ENCODE peak calls at places on chromosomes 6 and 20, in six cellular contexts. One of them, this sample, is unnamed.

GRCh38 chr6:160137989-160138835 is 16.6 kb downstream of the SLC22A1 start:
- DNase-seq in fibroblast of lung: peak
- DNase-seq in Karpas-422: peak
- DNase-seq in H9: no peak
- DNase-seq in A549: peak
- DNase-seq in mammary epithelial cell: peak
- DNase-seq in this sample: peak

GRCh38 chr6:158361961-158362634 is 49.8 kb downstream of the TULP4 start:
- DNase-seq in fibroblast of lung: peak
- DNase-seq in Karpas-422: no peak
- DNase-seq in H9: no peak
- DNase-seq in A549: no peak
- DNase-seq in mammary epithelial cell: no peak
- DNase-seq in this sample: no peak

GRCh38 chr20:44501448-44501847 is 20.4 kb downstream of the SERINC3 start:
- DNase-seq in fibroblast of lung: peak
- DNase-seq in Karpas-422: no peak
- DNase-seq in H9: no peak
- DNase-seq in A549: no peak
- DNase-seq in mammary epithelial cell: no peak
- DNase-seq in this sample: no peak

GRCh38 chr6:2432258-2432657 is 186.9 kb upstream of the GMDS start:
- DNase-seq in fibroblast of lung: peak
- DNase-seq in Karpas-422: no peak
- DNase-seq in H9: no peak
- DNase-seq in A549: peak
- DNase-seq in mammary epithelial cell: peak
- DNase-seq in this sample: no peak

GRCh38 chr6:34981951-34982350 is 92.9 kb downstream of the ANKS1A start:
- DNase-seq in fibroblast of lung: peak
- DNase-seq in Karpas-422: no peak
- DNase-seq in H9: no peak
- DNase-seq in A549: peak
- DNase-seq in mammary epithelial cell: no peak
- DNase-seq in this sample: no peak

GRCh38 chr6:32189082-32189741 is 790 bp downstream of the PBX2 start:
- DNase-seq in fibroblast of lung: no peak
- DNase-seq in Karpas-422: no peak
- DNase-seq in H9: peak
- DNase-seq in A549: no peak
- DNase-seq in mammary epithelial cell: no peak
- DNase-seq in this sample: no peak

GRCh38 chr6:26268659-26269402 is 96.2 kb upstream of the BTN3A2 start:
- DNase-seq in fibroblast of lung: peak
- DNase-seq in Karpas-422: no peak
- DNase-seq in H9: peak
- DNase-seq in A549: no peak
- DNase-seq in mammary epithelial cell: peak
- DNase-seq in this sample: no peak

GRCh38 chr20:10318625-10319024 is 100.0 kb downstream of the SNAP25 start:
- DNase-seq in fibroblast of lung: no peak
- DNase-seq in Karpas-422: peak
- DNase-seq in H9: no peak
- DNase-seq in A549: no peak
- DNase-seq in mammary epithelial cell: no peak
- DNase-seq in this sample: no peak

GRCh38 chr6:77124604-77125003 is 338.7 kb downstream of the HTR1B start:
- DNase-seq in fibroblast of lung: peak
- DNase-seq in Karpas-422: no peak
- DNase-seq in H9: no peak
- DNase-seq in A549: no peak
- DNase-seq in mammary epithelial cell: peak
- DNase-seq in this sample: no peak

GRCh38 chr20:31718952-31719643 is 3.6 kb downstream of the BCL2L1 start:
- DNase-seq in fibroblast of lung: no peak
- DNase-seq in Karpas-422: peak
- DNase-seq in H9: no peak
- DNase-seq in A549: no peak
- DNase-seq in mammary epithelial cell: peak
- DNase-seq in this sample: no peak

GRCh38 chr6:149153100-149153499 is 164.4 kb upstream of the TAB2 start:
- DNase-seq in fibroblast of lung: no peak
- DNase-seq in Karpas-422: no peak
- DNase-seq in H9: no peak
- DNase-seq in A549: no peak
- DNase-seq in mammary epithelial cell: no peak
- DNase-seq in this sample: no peak

GRCh38 chr6:36386495-36387439 is 702 bp downstream of the ETV7 start:
- DNase-seq in fibroblast of lung: peak
- DNase-seq in Karpas-422: no peak
- DNase-seq in H9: peak
- DNase-seq in A549: peak
- DNase-seq in mammary epithelial cell: peak
- DNase-seq in this sample: peak

GRCh38 chr6:11284996-11285395 is 52.5 kb upstream of the NEDD9 start:
- DNase-seq in fibroblast of lung: no peak
- DNase-seq in Karpas-422: no peak
- DNase-seq in H9: no peak
- DNase-seq in A549: no peak
- DNase-seq in mammary epithelial cell: no peak
- DNase-seq in this sample: no peak

GRCh38 chr20:62587757-62588402 is 54.4 kb upstream of the SLCO4A1 start:
- DNase-seq in fibroblast of lung: peak
- DNase-seq in Karpas-422: peak
- DNase-seq in H9: no peak
- DNase-seq in A549: no peak
- DNase-seq in mammary epithelial cell: no peak
- DNase-seq in this sample: peak

GRCh38 chr6:5266423-5266822 is 5.1 kb downstream of the FARS2 start:
- DNase-seq in fibroblast of lung: no peak
- DNase-seq in Karpas-422: no peak
- DNase-seq in H9: no peak
- DNase-seq in A549: no peak
- DNase-seq in mammary epithelial cell: no peak
- DNase-seq in this sample: no peak

GRCh38 chr6:18990313-18990978 is 603.3 kb downstream of the RNF144B start:
- DNase-seq in fibroblast of lung: peak
- DNase-seq in Karpas-422: peak
- DNase-seq in H9: peak
- DNase-seq in A549: peak
- DNase-seq in mammary epithelial cell: peak
- DNase-seq in this sample: peak

GRCh38 chr6:142441716-142442115 is 139.9 kb downstream of the ADGRG6 start:
- DNase-seq in fibroblast of lung: no peak
- DNase-seq in Karpas-422: no peak
- DNase-seq in H9: no peak
- DNase-seq in A549: no peak
- DNase-seq in mammary epithelial cell: no peak
- DNase-seq in this sample: no peak

GRCh38 chr20:51862796-51863195 is 60.5 kb upstream of the SALL4 start:
- DNase-seq in fibroblast of lung: peak
- DNase-seq in Karpas-422: no peak
- DNase-seq in H9: no peak
- DNase-seq in A549: no peak
- DNase-seq in mammary epithelial cell: no peak
- DNase-seq in this sample: no peak

GRCh38 chr20:51864967-51865366 is 62.6 kb upstream of the SALL4 start:
- DNase-seq in fibroblast of lung: no peak
- DNase-seq in Karpas-422: no peak
- DNase-seq in H9: peak
- DNase-seq in A549: no peak
- DNase-seq in mammary epithelial cell: no peak
- DNase-seq in this sample: no peak

GRCh38 chr20:51860015-51860882 is 57.9 kb upstream of the SALL4 start:
- DNase-seq in fibroblast of lung: peak
- DNase-seq in Karpas-422: no peak
- DNase-seq in H9: no peak
- DNase-seq in A549: peak
- DNase-seq in mammary epithelial cell: no peak
- DNase-seq in this sample: peak

DNA sequence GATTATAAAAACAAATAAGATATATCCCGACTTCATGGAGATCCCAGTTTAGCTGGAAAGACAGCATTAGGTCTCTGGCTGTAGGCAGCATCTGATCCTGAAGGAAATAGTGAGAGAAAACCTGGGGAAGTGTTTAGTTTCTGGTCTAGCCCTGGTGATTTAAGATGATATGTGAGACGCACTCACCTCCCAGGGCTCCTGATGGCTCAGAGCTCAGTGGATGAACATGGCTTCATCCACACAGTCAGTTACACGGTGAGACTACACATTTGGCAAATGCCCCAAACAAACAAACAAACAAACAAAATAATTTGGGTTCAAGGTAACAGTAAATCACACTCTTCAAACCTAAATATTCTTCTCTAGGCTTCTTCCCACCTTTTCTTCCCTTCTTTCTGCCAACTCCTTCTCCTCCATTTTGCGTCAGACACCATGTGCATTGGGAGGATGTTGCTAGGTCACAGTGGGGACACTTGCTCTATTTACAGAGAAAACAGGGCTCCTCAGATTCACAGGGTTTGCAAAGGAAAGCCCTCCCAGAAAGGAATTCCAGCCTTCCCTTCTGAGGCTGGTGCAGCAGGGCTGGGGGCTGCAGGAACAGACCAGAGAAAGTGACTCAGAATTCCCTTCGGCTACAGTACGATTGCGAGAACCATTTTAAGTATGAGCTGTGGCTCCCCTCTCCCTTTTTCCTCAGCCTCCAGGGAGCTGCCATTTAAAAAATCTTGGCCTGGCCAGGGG is 59.6 kb upstream of the SALL4 start:
- DNase-seq in fibroblast of lung: peak
- DNase-seq in Karpas-422: no peak
- DNase-seq in H9: no peak
- DNase-seq in A549: no peak
- DNase-seq in mammary epithelial cell: no peak
- DNase-seq in this sample: no peak
- H3K4me2 ChIP-seq in fibroblast of lung: no peak
- H3K4me2 ChIP-seq in Karpas-422: no peak
- H3K4me2 ChIP-seq in H9: no peak
- H3K4me2 ChIP-seq in A549: no peak
- H3K4me2 ChIP-seq in mammary epithelial cell: no peak
- H3K4me2 ChIP-seq in this sample: no peak

DNA sequence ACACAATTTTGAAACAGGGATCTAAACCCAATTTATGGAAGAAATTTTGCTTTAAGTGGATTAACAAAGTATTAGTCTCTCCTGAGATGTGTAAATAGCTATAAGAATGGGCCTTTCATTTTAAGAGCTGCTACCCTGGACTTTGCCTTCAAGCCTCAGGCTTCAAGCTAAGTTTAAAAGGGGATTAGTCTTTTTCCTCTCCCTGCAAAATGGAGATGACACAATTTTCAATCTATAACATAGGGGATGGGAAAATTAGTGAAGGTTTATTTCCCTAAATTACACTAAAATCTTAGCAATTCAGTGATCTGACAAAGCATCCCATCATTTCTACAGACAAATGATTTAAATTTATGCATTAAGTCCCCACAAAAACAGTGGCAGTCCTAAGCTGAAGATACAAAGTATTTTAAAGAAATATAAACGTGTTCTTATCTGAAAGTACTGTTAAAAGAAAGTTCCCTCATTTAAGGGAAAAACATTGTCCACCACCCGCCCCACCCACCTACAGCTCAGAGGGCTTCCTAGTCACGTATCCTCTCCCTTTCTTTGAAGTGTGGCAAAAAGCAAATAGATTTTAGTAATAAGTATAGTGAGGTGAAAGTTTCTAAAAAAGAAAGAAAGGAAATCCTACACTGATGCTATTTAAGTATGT is 14.5 kb downstream of the ARHGAP18 start:
- DNase-seq in fibroblast of lung: no peak
- DNase-seq in Karpas-422: no peak
- DNase-seq in H9: no peak
- DNase-seq in A549: no peak
- DNase-seq in mammary epithelial cell: no peak
- DNase-seq in this sample: no peak
- H3K4me2 ChIP-seq in fibroblast of lung: no peak
- H3K4me2 ChIP-seq in Karpas-422: no peak
- H3K4me2 ChIP-seq in H9: no peak
- H3K4me2 ChIP-seq in A549: peak
- H3K4me2 ChIP-seq in mammary epithelial cell: peak
- H3K4me2 ChIP-seq in this sample: no peak

GRCh38 chr6:118668761-118669411 is 17.5 kb upstream of the CEP85L start:
- DNase-seq in fibroblast of lung: peak
- DNase-seq in Karpas-422: no peak
- DNase-seq in H9: no peak
- DNase-seq in A549: no peak
- DNase-seq in mammary epithelial cell: no peak
- DNase-seq in this sample: peak
- H3K4me2 ChIP-seq in fibroblast of lung: peak
- H3K4me2 ChIP-seq in Karpas-422: no peak
- H3K4me2 ChIP-seq in H9: no peak
- H3K4me2 ChIP-seq in A549: no peak
- H3K4me2 ChIP-seq in mammary epithelial cell: no peak
- H3K4me2 ChIP-seq in this sample: no peak

DNA sequence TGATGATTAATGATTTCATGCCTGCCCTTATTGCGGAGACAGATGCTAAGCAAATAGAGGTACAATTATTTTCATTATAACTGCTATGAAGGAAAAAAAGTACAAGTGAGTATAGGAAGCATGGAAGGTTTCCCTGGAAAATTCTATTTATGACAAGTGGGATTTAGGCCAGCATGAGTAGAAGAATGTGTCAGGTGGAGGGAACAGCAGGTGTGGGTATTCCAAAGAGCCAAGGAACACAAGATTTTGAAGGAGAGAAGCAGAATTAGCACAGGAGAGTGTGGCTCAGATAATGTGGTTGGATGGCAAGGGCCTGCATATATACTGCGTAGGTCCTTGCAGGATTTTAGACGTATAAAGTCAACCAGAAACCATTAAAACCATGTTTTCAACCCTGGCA is 11.4 kb downstream of the PLCB1 start:
- DNase-seq in fibroblast of lung: no peak
- DNase-seq in Karpas-422: no peak
- DNase-seq in H9: no peak
- DNase-seq in A549: no peak
- DNase-seq in mammary epithelial cell: no peak
- DNase-seq in this sample: no peak
- H3K4me2 ChIP-seq in fibroblast of lung: no peak
- H3K4me2 ChIP-seq in Karpas-422: no peak
- H3K4me2 ChIP-seq in H9: no peak
- H3K4me2 ChIP-seq in A549: no peak
- H3K4me2 ChIP-seq in mammary epithelial cell: no peak
- H3K4me2 ChIP-seq in this sample: no peak